ENCODE peak calls at places on chromosomes 12 and 14, in six cellular contexts. M is NCI-H2081, H is left colon, E is LoVo, V is HFFc6, W is stomach. B is an unnamed sample.

GRCh38 chr12:31773223-31773750 is 44.5 kb upstream of the AMN1 start:
- DNase-seq in E (no peak), V (no peak), M (no peak), W (no peak), H (no peak), B (peak; percentile 31)

GRCh38 chr14:24398943-24399801 is at the start of gene NYNRIN:
- DNase-seq in M (peak; percentile 8), V (no peak), W (peak; percentile 40), H (peak; percentile 57), E (peak; percentile 23), B (peak; percentile 38)

GRCh38 chr12:88036368-88036965 is 7.3 kb upstream of the C12orf50 start:
- DNase-seq in H (no peak), V (peak; percentile 33), M (no peak), E (no peak), W (no peak), B (peak; percentile 10)

GRCh38 chr12:2163172-2163927 is 110.6 kb downstream of the CACNA1C start:
- DNase-seq in W (peak; percentile 70), E (peak; percentile 76), V (no peak), M (no peak), H (peak; percentile 94), B (peak; percentile 66)

GRCh38 chr12:8087666-8088065 is 5.6 kb downstream of the NECAP1 start:
- DNase-seq in W (no peak), E (no peak), M (no peak), V (no peak), H (no peak), B (no peak)

GRCh38 chr12:25699454-25699853 is 146.4 kb upstream of the LMNTD1 start:
- DNase-seq in V (no peak), M (no peak), E (no peak), W (no peak), H (no peak), B (no peak)

GRCh38 chr12:51593539-51593938 is 2.5 kb downstream of the SCN8A start:
- DNase-seq in V (peak; percentile 47), H (no peak), M (no peak), W (no peak), E (peak; percentile 54), B (peak; percentile 16)

GRCh38 chr12:121536058-121536928 is 44.5 kb downstream of the KDM2B start:
- DNase-seq in V (peak; percentile 83), E (no peak), M (peak; percentile 74), H (peak; percentile 91), W (peak; percentile 78), B (peak; percentile 73)

GRCh38 chr12:2613674-2614073 is 181.1 kb upstream of the FKBP4 start:
- DNase-seq in M (no peak), H (no peak), V (peak; percentile 97), W (no peak), E (peak; percentile 51), B (no peak)

GRCh38 chr12:112303004-112303403 is 79.2 kb downstream of the HECTD4 start:
- DNase-seq in H (no peak), M (no peak), E (no peak), V (peak; percentile 77), W (no peak), B (no peak)

GRCh38 chr12:23463172-23463571 is 486.3 kb downstream of the SOX5 start:
- DNase-seq in E (no peak), W (no peak), H (no peak), V (no peak), M (no peak), B (no peak)

GRCh38 chr14:55180434-55180833 is 11.0 kb downstream of the DLGAP5 start:
- DNase-seq in V (no peak), E (no peak), M (no peak), H (no peak), W (no peak), B (no peak)

GRCh38 chr14:98189521-98189920 is 1082.5 kb downstream of the BCL11B start:
- DNase-seq in H (no peak), V (no peak), E (no peak), M (no peak), W (no peak), B (no peak)

GRCh38 chr14:53890611-53891091 is 66.0 kb downstream of the BMP4 start:
- DNase-seq in V (no peak), H (no peak), W (no peak), M (no peak), E (peak; percentile 35), B (no peak)

GRCh38 chr12:97168804-97169203 is 261.7 kb downstream of the NEDD1 start:
- DNase-seq in H (no peak), W (no peak), M (peak; percentile 57), V (no peak), E (no peak), B (no peak)

GRCh38 chr12:57793920-57794319 is 11.3 kb downstream of the TSFM start:
- DNase-seq in V (peak; percentile 81), E (no peak), W (no peak), H (no peak), M (no peak), B (no peak)

GRCh38 chr14:65098586-65098985 is 3.7 kb downstream of the MAX start:
- DNase-seq in H (no peak), E (no peak), W (no peak), V (no peak), M (no peak), B (no peak)

GRCh38 chr12:126862500-126862899 is 1404.5 kb upstream of the TMEM132C start:
- DNase-seq in V (no peak), H (no peak), E (no peak), W (no peak), M (no peak), B (no peak)

GRCh38 chr14:32366995-32367394 is 37.9 kb downstream of the AKAP6 start:
- DNase-seq in V (no peak), H (no peak), W (no peak), M (peak; percentile 10), E (no peak), B (no peak)

GRCh38 chr12:23528316-23528715 is 421.2 kb downstream of the SOX5 start:
- DNase-seq in W (no peak), H (no peak), V (no peak), M (no peak), E (no peak), B (no peak)

GRCh38 chr12:64088431-64089349 is 133.4 kb downstream of the KICS2 start:
- DNase-seq in E (peak; percentile 97), M (peak; percentile 52), V (peak; percentile 93), W (peak; percentile 75), H (peak; percentile 67), B (peak; percentile 73)

GRCh38 chr14:103057372-103058208 is at the start of gene CDC42BPB:
- DNase-seq in M (peak; percentile 96), V (peak; percentile 82), H (peak; percentile 86), W (peak; percentile 92), E (peak; percentile 95), B (peak; percentile 88)

GRCh38 chr12:46407360-46407759 is 34.8 kb upstream of the SLC38A2 start:
- DNase-seq in M (no peak), W (no peak), H (no peak), V (no peak), E (no peak), B (no peak)